ENCODE peak calls at places on chromosomes 12 and 14, in four cellular contexts. K is H1, M is GM12878, N is HepG2. J is an unnamed sample.

GRCh38 chr12:32053881-32054624 is 52.6 kb upstream of the BICD1 start:
- DNase-seq in M (no peak), N (peak; percentile 28), K (no peak), J (no peak)

GRCh38 chr14:22520235-22520634 is 68.8 kb downstream of the DAD1 start:
- DNase-seq in M (no peak), K (no peak), N (no peak), J (no peak)

GRCh38 chr14:65637780-65638179 is 225.2 kb downstream of the FUT8 start:
- DNase-seq in N (no peak), K (no peak), M (peak; percentile 72), J (no peak)

GRCh38 chr14:95561001-95561412 is 26.2 kb downstream of the GLRX5 start:
- DNase-seq in K (peak; percentile 98), M (peak; percentile 71), N (peak; percentile 84), J (peak; percentile 78)

GRCh38 chr14:61561144-61561543 is 134.2 kb upstream of the HIF1A start:
- DNase-seq in M (no peak), K (no peak), N (peak; percentile 42), J (no peak)

GRCh38 chr14:99812096-99812750 is 19.0 kb downstream of the EML1 start:
- DNase-seq in N (no peak), K (no peak), M (no peak), J (no peak)

GRCh38 chr14:69559581-69560011 is 15.1 kb downstream of the CCDC177 start:
- DNase-seq in M (no peak), N (no peak), K (no peak), J (no peak)

GRCh38 chr12:108129017-108129812 is at the start of gene WSCD2:
- DNase-seq in K (peak; percentile 85), N (peak; percentile 9), M (no peak), J (peak; percentile 87)

GRCh38 chr14:61749264-61749663 is 13.0 kb upstream of the SNAPC1 start:
- DNase-seq in N (no peak), M (no peak), K (no peak), J (no peak)

GRCh38 chr12:100564090-100564489 is 9.4 kb upstream of the GAS2L3 start:
- DNase-seq in N (no peak), M (no peak), K (no peak), J (no peak)

GRCh38 chr12:105975351-105975750 is 163.4 kb downstream of the NUAK1 start:
- DNase-seq in N (no peak), K (no peak), M (no peak), J (no peak)

GRCh38 chr14:87000071-87000470 is 992.9 kb downstream of the GALC start:
- DNase-seq in N (no peak), K (no peak), M (no peak), J (no peak)

GRCh38 chr14:63423889-63424288 is 105.2 kb upstream of the GPHB5 start:
- DNase-seq in N (no peak), M (no peak), K (no peak), J (no peak)

GRCh38 chr12:64889434-64890216 is 65.2 kb downstream of the TBC1D30 start:
- DNase-seq in M (no peak), K (no peak), N (peak; percentile 27), J (peak; percentile 55)

GRCh38 chr12:53726946-53727309 is 324 bp downstream of the CALCOCO1 start:
- DNase-seq in K (no peak), M (no peak), N (no peak), J (no peak)

GRCh38 chr14:68335312-68335711 is 457.6 kb downstream of the ZFP36L1 start:
- DNase-seq in M (no peak), N (no peak), K (no peak), J (no peak)

GRCh38 chr14:45641541-45641940 is 388.5 kb upstream of the MIS18BP1 start:
- DNase-seq in M (no peak), N (no peak), K (no peak), J (no peak)

GRCh38 chr12:4160314-4161040 is 113.1 kb upstream of the CCND2 start:
- DNase-seq in M (no peak), N (no peak), K (peak; percentile 14), J (no peak)

GRCh38 chr14:92122351-92122677 is 545 bp downstream of the CPSF2 start:
- DNase-seq in N (peak; percentile 18), K (no peak), M (no peak), J (no peak)

GRCh38 chr12:54036620-54037359 is 3.9 kb downstream of the HOXC5 start:
- DNase-seq in M (no peak), K (no peak), N (no peak), J (no peak)

GRCh38 chr12:56158926-56159461 is 835 bp downstream of the MYL6 start:
- DNase-seq in M (no peak), N (peak; percentile 70), K (peak; percentile 66), J (peak; percentile 47)

GRCh38 chr14:21486640-21487087 is 9.7 kb downstream of the TOX4 start:
- DNase-seq in N (no peak), K (no peak), M (no peak), J (no peak)

GRCh38 chr14:92802678-92803077 is 8.6 kb downstream of the GOLGA5 start:
- DNase-seq in K (no peak), M (no peak), N (no peak), J (no peak)

GRCh38 chr12:95764848-95765247 is 25.7 kb downstream of the NTN4 start:
- DNase-seq in M (no peak), N (no peak), K (no peak), J (no peak)

GRCh38 chr14:87888136-87888999 is 104.6 kb downstream of the GALC start:
- DNase-seq in M (no peak), N (peak; percentile 14), K (peak; percentile 89), J (peak; percentile 20)

GRCh38 chr14:96177766-96178377 is 26.8 kb upstream of the BDKRB2 start:
- DNase-seq in M (no peak), K (no peak), N (no peak), J (no peak)

GRCh38 chr12:41277019-41277770 is 89.1 kb downstream of the PDZRN4 start:
- DNase-seq in K (no peak), M (no peak), N (peak; percentile 26), J (peak; percentile 35)

GRCh38 chr14:105155071-105155651 is 13.4 kb downstream of the JAG2 start:
- DNase-seq in K (no peak), N (no peak), M (no peak), J (no peak)

DNA sequence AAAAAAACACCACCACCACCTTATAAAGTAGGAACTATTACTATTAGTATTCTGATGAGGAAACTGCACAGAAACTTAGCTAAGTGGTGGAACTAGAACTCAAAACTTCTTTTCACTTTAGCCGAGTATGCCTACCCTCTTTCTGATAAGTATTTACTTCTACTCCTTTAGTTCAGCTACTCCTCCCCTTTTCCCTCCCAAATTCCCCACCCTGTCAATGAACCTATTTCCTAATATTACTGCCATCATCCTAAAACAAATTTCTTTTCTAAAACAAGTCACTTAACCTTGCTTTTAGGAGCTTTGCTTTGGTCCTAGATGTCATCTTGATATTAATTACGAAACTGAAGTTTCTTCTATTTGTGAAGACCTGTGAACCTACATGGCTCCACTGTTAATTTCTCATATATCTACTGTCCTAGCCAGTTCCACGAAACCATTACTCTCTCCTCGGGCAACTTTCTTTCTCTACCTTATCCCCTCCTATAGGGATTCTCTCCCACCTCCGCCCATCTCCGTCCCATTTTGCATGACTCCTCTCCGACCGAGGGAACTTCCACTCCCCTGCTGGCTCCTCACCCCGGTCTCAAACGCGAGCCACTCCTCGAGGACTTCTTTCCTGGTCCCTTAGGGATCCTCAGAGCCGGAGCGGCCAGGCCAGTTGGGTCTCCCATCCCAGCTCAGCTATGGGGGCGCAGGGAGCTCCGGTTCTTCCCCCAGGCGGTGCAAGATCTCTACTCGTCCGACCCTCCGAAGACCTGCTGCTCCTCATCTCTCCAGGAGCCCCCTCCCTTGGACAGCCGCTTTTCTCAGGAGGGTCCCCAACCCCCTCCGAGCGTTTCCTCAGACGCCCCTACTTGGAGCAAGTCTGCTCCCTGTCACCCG is 1.1 kb downstream of the NUMB start:
- DNase-seq in M (no peak), N (no peak), K (peak; percentile 67), J (no peak)
- H3K4me1 ChIP-seq in M (peaks cover 7% of the 10 kb centered on the region), N (peaks cover 53% of the 10 kb centered on the region), K (no peaks in the 10 kb centered on the region), J (no peaks in the 10 kb centered on the region)

GRCh38 chr12:122125452-122126341 is 47.1 kb downstream of the MLXIP start:
- DNase-seq in N (no peak), K (no peak), M (no peak), J (no peak)
- TF ChIP-seq YY1 in N (no peak), K (no peak), M (no peak), J (no peak)

GRCh38 chr12:79275631-79276030 is 411.1 kb downstream of the SYT1 start:
- DNase-seq in N (no peak), K (no peak), M (no peak), J (no peak)

DNA sequence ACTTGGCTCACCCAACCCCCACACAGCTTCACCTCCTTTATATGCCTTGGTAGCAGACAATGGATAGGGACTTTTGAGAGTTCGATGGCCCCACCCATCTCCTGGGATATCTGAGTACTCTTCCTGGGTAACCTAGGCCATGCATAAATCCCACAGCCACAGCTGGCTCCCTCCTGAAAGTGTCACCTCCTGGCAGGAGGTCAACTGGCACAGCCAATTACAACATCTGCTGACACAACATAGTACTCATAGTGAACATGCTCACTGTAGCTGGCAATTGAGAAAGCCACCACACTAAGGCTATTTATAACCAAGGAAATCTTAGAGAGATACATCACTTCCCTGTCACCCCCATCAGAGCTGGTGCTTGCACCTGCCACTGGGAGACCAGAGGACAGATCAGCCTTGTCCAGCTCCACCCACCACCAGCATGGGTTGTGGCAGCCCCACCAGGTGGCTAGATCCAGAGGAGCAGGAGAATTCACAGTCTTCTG is 410.0 kb downstream of the SYT1 start:
- DNase-seq in M (no peak), N (no peak), K (peak; percentile 45), J (no peak)
- TF ChIP-seq SUZ12 in M (no peak), N (no peak), K (no peak), J (no peak)

GRCh38 chr12:63069860-63070617 is 81.0 kb downstream of the AVPR1A start:
- DNase-seq in N (no peak), M (no peak), K (no peak), J (no peak)

GRCh38 chr12:63066782-63067181 is 84.2 kb downstream of the AVPR1A start:
- DNase-seq in K (no peak), N (no peak), M (no peak), J (no peak)

GRCh38 chr12:63066136-63066535 is 84.9 kb downstream of the AVPR1A start:
- DNase-seq in M (no peak), K (no peak), N (no peak), J (no peak)

GRCh38 chr12:63070709-63071108 is 80.3 kb downstream of the AVPR1A start:
- DNase-seq in K (no peak), N (no peak), M (no peak), J (no peak)

GRCh38 chr12:63068857-63069442 is 82.1 kb downstream of the AVPR1A start:
- DNase-seq in K (no peak), N (peak; percentile 33), M (no peak), J (peak; percentile 46)
- H3K4me1 ChIP-seq in K (no peaks in the 10 kb centered on the region), N (peaks cover 7% of the 10 kb centered on the region), M (no peaks in the 10 kb centered on the region), J (no peaks in the 10 kb centered on the region)

DNA sequence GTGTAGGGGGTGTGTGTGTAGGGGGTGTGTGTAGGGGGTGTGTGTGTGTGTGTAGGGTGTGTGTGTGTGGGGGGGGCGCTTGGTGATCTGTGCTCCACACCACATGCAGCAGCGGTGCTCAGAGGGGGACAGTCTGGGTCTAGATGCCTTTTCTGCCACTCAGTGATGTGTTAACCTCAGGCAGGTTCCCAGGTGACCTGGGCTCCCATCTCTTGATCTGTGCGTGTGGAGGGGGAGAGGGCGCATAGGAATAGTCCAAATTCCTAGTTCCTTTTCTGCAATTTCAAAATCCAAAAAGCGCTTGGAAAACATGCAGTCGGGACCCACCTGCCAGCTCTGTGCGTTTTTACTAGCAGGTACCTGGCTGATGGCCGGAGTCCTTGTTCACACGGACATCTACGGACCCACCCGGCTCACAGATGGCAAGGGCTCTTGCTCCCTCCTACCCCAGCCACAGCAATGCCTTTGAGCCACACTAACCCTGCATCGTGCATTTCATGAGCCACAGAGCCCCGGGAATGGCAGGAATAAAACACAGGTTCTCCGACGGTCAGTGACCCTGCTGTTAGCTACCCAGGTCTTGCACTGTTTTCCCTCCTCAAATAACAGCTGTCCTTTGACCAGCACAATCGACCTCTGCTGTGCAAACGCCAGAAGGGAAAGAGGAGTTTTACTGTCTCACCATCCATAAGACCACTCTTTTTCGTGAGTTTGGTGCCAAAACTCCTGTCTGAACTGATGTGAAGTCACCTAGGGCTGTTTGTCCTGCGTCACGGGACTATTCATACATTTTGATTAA is 120.8 kb downstream of the GLT1D1 start:
- DNase-seq in N (no peak), K (no peak), M (no peak), J (no peak)
- TF ChIP-seq YY1 in N (no peak), K (no peak), M (no peak), J (no peak)